ENCODE peak calls at places on chromosomes 13 and 19, in nine cellular contexts. One of them, this sample, is unnamed. For H3K4me1, the result is how much of the 10 kb centered on the place peaks cover.

GRCh38 chr13:99980201-99981114 is 1.1 kb upstream of the ZIC2 start:
- DNase-seq in kidney: peak
- DNase-seq in ascending aorta: peak
- DNase-seq in CD8-positive, alpha-beta memory T cell: peak
- DNase-seq in endodermal cell: peak
- DNase-seq in esophagus squamous epithelium: no peak
- DNase-seq in pancreas: peak
- DNase-seq in thyroid gland: peak
- DNase-seq in IMR-90: peak
- DNase-seq in this sample: peak

GRCh38 chr13:105804561-105805190 is 730.8 kb downstream of the EFNB2 start:
- DNase-seq in IMR-90: peak
- DNase-seq in CD8-positive, alpha-beta memory T cell: no peak
- DNase-seq in ascending aorta: no peak
- DNase-seq in endodermal cell: no peak
- DNase-seq in pancreas: no peak
- DNase-seq in kidney: no peak
- DNase-seq in esophagus squamous epithelium: no peak
- DNase-seq in thyroid gland: no peak
- DNase-seq in this sample: no peak

GRCh38 chr13:64083396-64083795 is 2667.7 kb upstream of the PCDH20 start:
- DNase-seq in thyroid gland: no peak
- DNase-seq in CD8-positive, alpha-beta memory T cell: no peak
- DNase-seq in kidney: no peak
- DNase-seq in pancreas: no peak
- DNase-seq in ascending aorta: no peak
- DNase-seq in endodermal cell: no peak
- DNase-seq in IMR-90: peak
- DNase-seq in esophagus squamous epithelium: no peak
- DNase-seq in this sample: no peak

GRCh38 chr13:96858133-96858826 is 136.0 kb downstream of the OXGR1 start:
- DNase-seq in thyroid gland: no peak
- DNase-seq in esophagus squamous epithelium: no peak
- DNase-seq in kidney: no peak
- DNase-seq in CD8-positive, alpha-beta memory T cell: no peak
- DNase-seq in pancreas: no peak
- DNase-seq in endodermal cell: no peak
- DNase-seq in IMR-90: no peak
- DNase-seq in ascending aorta: no peak
- DNase-seq in this sample: no peak

GRCh38 chr13:35826626-35827254 is 304.4 kb downstream of the DCLK1 start:
- DNase-seq in endodermal cell: peak
- DNase-seq in IMR-90: no peak
- DNase-seq in thyroid gland: no peak
- DNase-seq in esophagus squamous epithelium: no peak
- DNase-seq in kidney: no peak
- DNase-seq in ascending aorta: no peak
- DNase-seq in CD8-positive, alpha-beta memory T cell: no peak
- DNase-seq in pancreas: no peak
- DNase-seq in this sample: no peak

GRCh38 chr13:109666656-109667448 is 119.5 kb downstream of the IRS2 start:
- DNase-seq in thyroid gland: no peak
- DNase-seq in esophagus squamous epithelium: no peak
- DNase-seq in endodermal cell: no peak
- DNase-seq in kidney: no peak
- DNase-seq in IMR-90: peak
- DNase-seq in CD8-positive, alpha-beta memory T cell: no peak
- DNase-seq in pancreas: no peak
- DNase-seq in ascending aorta: no peak
- DNase-seq in this sample: no peak

GRCh38 chr19:47144630-47145029 is 14.0 kb downstream of the SAE1 start:
- DNase-seq in pancreas: no peak
- DNase-seq in ascending aorta: no peak
- DNase-seq in endodermal cell: no peak
- DNase-seq in esophagus squamous epithelium: no peak
- DNase-seq in thyroid gland: no peak
- DNase-seq in kidney: no peak
- DNase-seq in IMR-90: no peak
- DNase-seq in CD8-positive, alpha-beta memory T cell: no peak
- DNase-seq in this sample: no peak

GRCh38 chr13:29999492-30000372 is 149.3 kb upstream of the UBL3 start:
- DNase-seq in endodermal cell: no peak
- DNase-seq in CD8-positive, alpha-beta memory T cell: no peak
- DNase-seq in esophagus squamous epithelium: no peak
- DNase-seq in kidney: no peak
- DNase-seq in ascending aorta: no peak
- DNase-seq in thyroid gland: no peak
- DNase-seq in IMR-90: no peak
- DNase-seq in pancreas: no peak
- DNase-seq in this sample: no peak

GRCh38 chr19:39780894-39781293 is 2.2 kb downstream of the LEUTX start:
- DNase-seq in pancreas: no peak
- DNase-seq in CD8-positive, alpha-beta memory T cell: no peak
- DNase-seq in ascending aorta: no peak
- DNase-seq in thyroid gland: no peak
- DNase-seq in esophagus squamous epithelium: no peak
- DNase-seq in endodermal cell: no peak
- DNase-seq in IMR-90: no peak
- DNase-seq in kidney: no peak
- DNase-seq in this sample: no peak

GRCh38 chr19:19480688-19481087 is 34.7 kb downstream of the TSSK6 start:
- DNase-seq in CD8-positive, alpha-beta memory T cell: no peak
- DNase-seq in pancreas: no peak
- DNase-seq in kidney: no peak
- DNase-seq in IMR-90: no peak
- DNase-seq in thyroid gland: no peak
- DNase-seq in esophagus squamous epithelium: no peak
- DNase-seq in ascending aorta: no peak
- DNase-seq in endodermal cell: no peak
- DNase-seq in this sample: no peak

GRCh38 chr13:52010890-52011689 is at the start of gene ATP7B:
- DNase-seq in CD8-positive, alpha-beta memory T cell: peak
- DNase-seq in thyroid gland: peak
- DNase-seq in pancreas: no peak
- DNase-seq in esophagus squamous epithelium: no peak
- DNase-seq in endodermal cell: peak
- DNase-seq in IMR-90: no peak
- DNase-seq in ascending aorta: peak
- DNase-seq in kidney: peak
- DNase-seq in this sample: peak

GRCh38 chr19:40165362-40165937 is 25.8 kb upstream of the MAP3K10 start:
- DNase-seq in IMR-90: no peak
- DNase-seq in kidney: peak
- DNase-seq in esophagus squamous epithelium: no peak
- DNase-seq in pancreas: no peak
- DNase-seq in ascending aorta: peak
- DNase-seq in endodermal cell: peak
- DNase-seq in thyroid gland: peak
- DNase-seq in CD8-positive, alpha-beta memory T cell: peak
- DNase-seq in this sample: peak

GRCh38 chr13:22773475-22773874 is 407.3 kb upstream of the SGCG start:
- DNase-seq in ascending aorta: no peak
- DNase-seq in pancreas: no peak
- DNase-seq in CD8-positive, alpha-beta memory T cell: no peak
- DNase-seq in esophagus squamous epithelium: no peak
- DNase-seq in thyroid gland: no peak
- DNase-seq in endodermal cell: no peak
- DNase-seq in kidney: no peak
- DNase-seq in IMR-90: no peak
- DNase-seq in this sample: no peak

GRCh38 chr19:15264933-15265206 is 32.6 kb upstream of the EPHX3 start:
- DNase-seq in kidney: no peak
- DNase-seq in thyroid gland: no peak
- DNase-seq in CD8-positive, alpha-beta memory T cell: no peak
- DNase-seq in IMR-90: no peak
- DNase-seq in endodermal cell: no peak
- DNase-seq in pancreas: no peak
- DNase-seq in esophagus squamous epithelium: no peak
- DNase-seq in ascending aorta: no peak
- DNase-seq in this sample: no peak

GRCh38 chr19:48962029-48962848 is 2.9 kb upstream of the FTL start:
- DNase-seq in ascending aorta: no peak
- DNase-seq in kidney: peak
- DNase-seq in endodermal cell: peak
- DNase-seq in IMR-90: no peak
- DNase-seq in pancreas: no peak
- DNase-seq in CD8-positive, alpha-beta memory T cell: peak
- DNase-seq in thyroid gland: peak
- DNase-seq in esophagus squamous epithelium: no peak
- DNase-seq in this sample: peak

GRCh38 chr19:33687761-33688656 is 66.3 kb downstream of the CHST8 start:
- DNase-seq in CD8-positive, alpha-beta memory T cell: no peak
- DNase-seq in thyroid gland: no peak
- DNase-seq in pancreas: no peak
- DNase-seq in kidney: peak
- DNase-seq in esophagus squamous epithelium: no peak
- DNase-seq in IMR-90: no peak
- DNase-seq in endodermal cell: no peak
- DNase-seq in ascending aorta: peak
- DNase-seq in this sample: no peak

GRCh38 chr19:43148233-43148632 is 38.1 kb downstream of the PSG5 start:
- DNase-seq in IMR-90: peak
- DNase-seq in kidney: no peak
- DNase-seq in pancreas: no peak
- DNase-seq in CD8-positive, alpha-beta memory T cell: no peak
- DNase-seq in endodermal cell: no peak
- DNase-seq in thyroid gland: no peak
- DNase-seq in esophagus squamous epithelium: no peak
- DNase-seq in ascending aorta: no peak
- DNase-seq in this sample: no peak

GRCh38 chr13:108176685-108177274 is 38.6 kb downstream of the LIG4 start:
- DNase-seq in IMR-90: peak
- DNase-seq in esophagus squamous epithelium: no peak
- DNase-seq in pancreas: no peak
- DNase-seq in kidney: no peak
- DNase-seq in CD8-positive, alpha-beta memory T cell: peak
- DNase-seq in endodermal cell: peak
- DNase-seq in thyroid gland: peak
- DNase-seq in ascending aorta: no peak
- DNase-seq in this sample: peak

GRCh38 chr13:77325371-77325941 is 1.4 kb downstream of the MYCBP2 start:
- DNase-seq in thyroid gland: no peak
- DNase-seq in pancreas: no peak
- DNase-seq in CD8-positive, alpha-beta memory T cell: no peak
- DNase-seq in esophagus squamous epithelium: no peak
- DNase-seq in IMR-90: no peak
- DNase-seq in kidney: no peak
- DNase-seq in endodermal cell: no peak
- DNase-seq in ascending aorta: no peak
- DNase-seq in this sample: no peak

GRCh38 chr19:54560881-54561385 is 12.7 kb upstream of the LILRA2 start:
- DNase-seq in esophagus squamous epithelium: no peak
- DNase-seq in kidney: no peak
- DNase-seq in CD8-positive, alpha-beta memory T cell: no peak
- DNase-seq in pancreas: no peak
- DNase-seq in IMR-90: no peak
- DNase-seq in thyroid gland: no peak
- DNase-seq in endodermal cell: no peak
- DNase-seq in ascending aorta: no peak
- DNase-seq in this sample: no peak

GRCh38 chr13:34044660-34045080 is 226.7 kb downstream of the RFC3 start:
- DNase-seq in CD8-positive, alpha-beta memory T cell: no peak
- DNase-seq in esophagus squamous epithelium: no peak
- DNase-seq in IMR-90: peak
- DNase-seq in ascending aorta: no peak
- DNase-seq in pancreas: no peak
- DNase-seq in endodermal cell: no peak
- DNase-seq in thyroid gland: no peak
- DNase-seq in kidney: no peak
- DNase-seq in this sample: no peak
- H3K27ac ChIP-seq in CD8-positive, alpha-beta memory T cell: no peak
- H3K27ac ChIP-seq in esophagus squamous epithelium: no peak
- H3K27ac ChIP-seq in IMR-90: no peak
- H3K27ac ChIP-seq in ascending aorta: no peak
- H3K27ac ChIP-seq in pancreas: no peak
- H3K27ac ChIP-seq in endodermal cell: no peak
- H3K27ac ChIP-seq in thyroid gland: no peak
- H3K27ac ChIP-seq in kidney: no peak
- H3K27ac ChIP-seq in this sample: no peak

GRCh38 chr19:10222201-10222890 is 8.8 kb downstream of the S1PR2 start:
- DNase-seq in thyroid gland: no peak
- DNase-seq in CD8-positive, alpha-beta memory T cell: no peak
- DNase-seq in IMR-90: no peak
- DNase-seq in ascending aorta: no peak
- DNase-seq in kidney: no peak
- DNase-seq in endodermal cell: no peak
- DNase-seq in esophagus squamous epithelium: no peak
- DNase-seq in pancreas: no peak
- DNase-seq in this sample: no peak
- H3K4me1 ChIP-seq in thyroid gland: under half
- H3K4me1 ChIP-seq in CD8-positive, alpha-beta memory T cell: under half
- H3K4me1 ChIP-seq in IMR-90: under half
- H3K4me1 ChIP-seq in ascending aorta: under half
- H3K4me1 ChIP-seq in kidney: under half
- H3K4me1 ChIP-seq in endodermal cell: under half
- H3K4me1 ChIP-seq in esophagus squamous epithelium: under half
- H3K4me1 ChIP-seq in pancreas: under half
- H3K4me1 ChIP-seq in this sample: under half

GRCh38 chr13:93283255-93283654 is 56.6 kb downstream of the GPC6 start:
- DNase-seq in IMR-90: no peak
- DNase-seq in thyroid gland: no peak
- DNase-seq in ascending aorta: no peak
- DNase-seq in CD8-positive, alpha-beta memory T cell: no peak
- DNase-seq in endodermal cell: no peak
- DNase-seq in kidney: no peak
- DNase-seq in esophagus squamous epithelium: no peak
- DNase-seq in pancreas: no peak
- DNase-seq in this sample: no peak
- H3K27ac ChIP-seq in IMR-90: no peak
- H3K27ac ChIP-seq in thyroid gland: no peak
- H3K27ac ChIP-seq in ascending aorta: no peak
- H3K27ac ChIP-seq in CD8-positive, alpha-beta memory T cell: no peak
- H3K27ac ChIP-seq in endodermal cell: no peak
- H3K27ac ChIP-seq in kidney: no peak
- H3K27ac ChIP-seq in esophagus squamous epithelium: no peak
- H3K27ac ChIP-seq in pancreas: no peak
- H3K27ac ChIP-seq in this sample: no peak

GRCh38 chr19:17104679-17105078 is 29.1 kb downstream of the MYO9B start:
- DNase-seq in esophagus squamous epithelium: no peak
- DNase-seq in thyroid gland: no peak
- DNase-seq in CD8-positive, alpha-beta memory T cell: no peak
- DNase-seq in ascending aorta: no peak
- DNase-seq in kidney: no peak
- DNase-seq in IMR-90: no peak
- DNase-seq in endodermal cell: no peak
- DNase-seq in pancreas: no peak
- DNase-seq in this sample: no peak
- H3K4me1 ChIP-seq in esophagus squamous epithelium: under half
- H3K4me1 ChIP-seq in thyroid gland: under half
- H3K4me1 ChIP-seq in CD8-positive, alpha-beta memory T cell: under half
- H3K4me1 ChIP-seq in ascending aorta: under half
- H3K4me1 ChIP-seq in kidney: under half
- H3K4me1 ChIP-seq in IMR-90: under half
- H3K4me1 ChIP-seq in endodermal cell: under half
- H3K4me1 ChIP-seq in pancreas: under half
- H3K4me1 ChIP-seq in this sample: under half

This sample was measured in CD8-positive, alpha-beta T cell.